ENCODE peak calls at places on chromosomes 1 and 21, in four cellular contexts. One of them, this sample, is unnamed.

GRCh38 chr1:3125546-3126368 is 56.8 kb downstream of the PRDM16 start:
- DNase-seq in iPS-NIHi11: no peak
- DNase-seq in activated naive CD4-positive, alpha-beta T cell treated with Interleukin-2 at 50 U/mL for 16 hours: no peak
- DNase-seq in stimulated activated CD4-positive, alpha-beta T cell treated with anti-CD3 and anti-CD28 coated beads, TNF-alpha, amount 100 ng/mL, for 24 hours: no peak
- DNase-seq in this sample: no peak

GRCh38 chr1:81803423-81804103 is 2.8 kb downstream of the ADGRL2 start:
- DNase-seq in stimulated activated CD4-positive, alpha-beta T cell treated with anti-CD3 and anti-CD28 coated beads, TNF-alpha, amount 100 ng/mL, for 24 hours: no peak
- DNase-seq in activated naive CD4-positive, alpha-beta T cell treated with Interleukin-2 at 50 U/mL for 16 hours: no peak
- DNase-seq in iPS-NIHi11: peak; percentile 12
- DNase-seq in this sample: peak; percentile 13

GRCh38 chr1:145997156-145998023 is 1.0 kb upstream of the TXNIP start:
- DNase-seq in stimulated activated CD4-positive, alpha-beta T cell treated with anti-CD3 and anti-CD28 coated beads, TNF-alpha, amount 100 ng/mL, for 24 hours: peak; percentile 22
- DNase-seq in iPS-NIHi11: peak; percentile 42
- DNase-seq in activated naive CD4-positive, alpha-beta T cell treated with Interleukin-2 at 50 U/mL for 16 hours: peak; percentile 64
- DNase-seq in this sample: peak; percentile 35

GRCh38 chr1:68270993-68271392 is 38.7 kb upstream of the WLS start:
- DNase-seq in stimulated activated CD4-positive, alpha-beta T cell treated with anti-CD3 and anti-CD28 coated beads, TNF-alpha, amount 100 ng/mL, for 24 hours: no peak
- DNase-seq in activated naive CD4-positive, alpha-beta T cell treated with Interleukin-2 at 50 U/mL for 16 hours: no peak
- DNase-seq in iPS-NIHi11: no peak
- DNase-seq in this sample: no peak

GRCh38 chr1:214453109-214453722 is 98.2 kb downstream of the PTPN14 start:
- DNase-seq in activated naive CD4-positive, alpha-beta T cell treated with Interleukin-2 at 50 U/mL for 16 hours: no peak
- DNase-seq in iPS-NIHi11: no peak
- DNase-seq in stimulated activated CD4-positive, alpha-beta T cell treated with anti-CD3 and anti-CD28 coated beads, TNF-alpha, amount 100 ng/mL, for 24 hours: no peak
- DNase-seq in this sample: no peak

GRCh38 chr1:69657976-69658375 is 90.3 kb downstream of the LRRC7 start:
- DNase-seq in iPS-NIHi11: no peak
- DNase-seq in stimulated activated CD4-positive, alpha-beta T cell treated with anti-CD3 and anti-CD28 coated beads, TNF-alpha, amount 100 ng/mL, for 24 hours: no peak
- DNase-seq in activated naive CD4-positive, alpha-beta T cell treated with Interleukin-2 at 50 U/mL for 16 hours: no peak
- DNase-seq in this sample: no peak

GRCh38 chr1:53637726-53638640 is 101.0 kb downstream of the GLIS1 start:
- DNase-seq in stimulated activated CD4-positive, alpha-beta T cell treated with anti-CD3 and anti-CD28 coated beads, TNF-alpha, amount 100 ng/mL, for 24 hours: no peak
- DNase-seq in iPS-NIHi11: no peak
- DNase-seq in activated naive CD4-positive, alpha-beta T cell treated with Interleukin-2 at 50 U/mL for 16 hours: no peak
- DNase-seq in this sample: no peak

GRCh38 chr1:169027607-169028320 is 78.7 kb upstream of the ATP1B1 start:
- DNase-seq in activated naive CD4-positive, alpha-beta T cell treated with Interleukin-2 at 50 U/mL for 16 hours: no peak
- DNase-seq in stimulated activated CD4-positive, alpha-beta T cell treated with anti-CD3 and anti-CD28 coated beads, TNF-alpha, amount 100 ng/mL, for 24 hours: no peak
- DNase-seq in iPS-NIHi11: peak; percentile 14
- DNase-seq in this sample: no peak

GRCh38 chr1:76269175-76269574 is 194.6 kb downstream of the ST6GALNAC3 start:
- DNase-seq in activated naive CD4-positive, alpha-beta T cell treated with Interleukin-2 at 50 U/mL for 16 hours: no peak
- DNase-seq in iPS-NIHi11: no peak
- DNase-seq in stimulated activated CD4-positive, alpha-beta T cell treated with anti-CD3 and anti-CD28 coated beads, TNF-alpha, amount 100 ng/mL, for 24 hours: no peak
- DNase-seq in this sample: no peak

GRCh38 chr1:201360486-201360885 is 17.0 kb downstream of the TNNT2 start:
- DNase-seq in iPS-NIHi11: no peak
- DNase-seq in activated naive CD4-positive, alpha-beta T cell treated with Interleukin-2 at 50 U/mL for 16 hours: no peak
- DNase-seq in stimulated activated CD4-positive, alpha-beta T cell treated with anti-CD3 and anti-CD28 coated beads, TNF-alpha, amount 100 ng/mL, for 24 hours: no peak
- DNase-seq in this sample: no peak

GRCh38 chr1:20551945-20552727 is at the start of gene FAM43B:
- DNase-seq in iPS-NIHi11: peak; percentile 84
- DNase-seq in activated naive CD4-positive, alpha-beta T cell treated with Interleukin-2 at 50 U/mL for 16 hours: no peak
- DNase-seq in stimulated activated CD4-positive, alpha-beta T cell treated with anti-CD3 and anti-CD28 coated beads, TNF-alpha, amount 100 ng/mL, for 24 hours: no peak
- DNase-seq in this sample: peak; percentile 93

GRCh38 chr1:110508038-110508437 is 10.9 kb downstream of the KCNA10 start:
- DNase-seq in activated naive CD4-positive, alpha-beta T cell treated with Interleukin-2 at 50 U/mL for 16 hours: no peak
- DNase-seq in iPS-NIHi11: peak; percentile 84
- DNase-seq in stimulated activated CD4-positive, alpha-beta T cell treated with anti-CD3 and anti-CD28 coated beads, TNF-alpha, amount 100 ng/mL, for 24 hours: no peak
- DNase-seq in this sample: peak; percentile 85

GRCh38 chr1:210407207-210407886 is 78.6 kb downstream of the HHAT start:
- DNase-seq in activated naive CD4-positive, alpha-beta T cell treated with Interleukin-2 at 50 U/mL for 16 hours: peak; percentile 80
- DNase-seq in stimulated activated CD4-positive, alpha-beta T cell treated with anti-CD3 and anti-CD28 coated beads, TNF-alpha, amount 100 ng/mL, for 24 hours: peak; percentile 57
- DNase-seq in iPS-NIHi11: peak; percentile 80
- DNase-seq in this sample: peak; percentile 63

GRCh38 chr1:33056426-33056825 is 19.7 kb upstream of the AK2 start:
- DNase-seq in iPS-NIHi11: no peak
- DNase-seq in activated naive CD4-positive, alpha-beta T cell treated with Interleukin-2 at 50 U/mL for 16 hours: no peak
- DNase-seq in stimulated activated CD4-positive, alpha-beta T cell treated with anti-CD3 and anti-CD28 coated beads, TNF-alpha, amount 100 ng/mL, for 24 hours: no peak
- DNase-seq in this sample: no peak

GRCh38 chr1:187725216-187725615 is 896.5 kb downstream of the PLA2G4A start:
- DNase-seq in activated naive CD4-positive, alpha-beta T cell treated with Interleukin-2 at 50 U/mL for 16 hours: no peak
- DNase-seq in stimulated activated CD4-positive, alpha-beta T cell treated with anti-CD3 and anti-CD28 coated beads, TNF-alpha, amount 100 ng/mL, for 24 hours: no peak
- DNase-seq in iPS-NIHi11: no peak
- DNase-seq in this sample: no peak

GRCh38 chr1:111847519-111847918 is 91.8 kb downstream of the DDX20 start:
- DNase-seq in activated naive CD4-positive, alpha-beta T cell treated with Interleukin-2 at 50 U/mL for 16 hours: no peak
- DNase-seq in stimulated activated CD4-positive, alpha-beta T cell treated with anti-CD3 and anti-CD28 coated beads, TNF-alpha, amount 100 ng/mL, for 24 hours: no peak
- DNase-seq in iPS-NIHi11: no peak
- DNase-seq in this sample: no peak

GRCh38 chr1:169238506-169238905 is 129.1 kb downstream of the NME7 start:
- DNase-seq in iPS-NIHi11: no peak
- DNase-seq in activated naive CD4-positive, alpha-beta T cell treated with Interleukin-2 at 50 U/mL for 16 hours: no peak
- DNase-seq in stimulated activated CD4-positive, alpha-beta T cell treated with anti-CD3 and anti-CD28 coated beads, TNF-alpha, amount 100 ng/mL, for 24 hours: no peak
- DNase-seq in this sample: no peak

GRCh38 chr1:205526431-205526830 is 22.0 kb downstream of the CDK18 start:
- DNase-seq in iPS-NIHi11: no peak
- DNase-seq in stimulated activated CD4-positive, alpha-beta T cell treated with anti-CD3 and anti-CD28 coated beads, TNF-alpha, amount 100 ng/mL, for 24 hours: no peak
- DNase-seq in activated naive CD4-positive, alpha-beta T cell treated with Interleukin-2 at 50 U/mL for 16 hours: no peak
- DNase-seq in this sample: no peak

GRCh38 chr21:42297372-42297771 is 17.8 kb downstream of the TFF3 start:
- DNase-seq in stimulated activated CD4-positive, alpha-beta T cell treated with anti-CD3 and anti-CD28 coated beads, TNF-alpha, amount 100 ng/mL, for 24 hours: no peak
- DNase-seq in iPS-NIHi11: no peak
- DNase-seq in activated naive CD4-positive, alpha-beta T cell treated with Interleukin-2 at 50 U/mL for 16 hours: no peak
- DNase-seq in this sample: no peak

GRCh38 chr1:235649722-235650163 is at the start of gene GNG4:
- DNase-seq in stimulated activated CD4-positive, alpha-beta T cell treated with anti-CD3 and anti-CD28 coated beads, TNF-alpha, amount 100 ng/mL, for 24 hours: no peak
- DNase-seq in activated naive CD4-positive, alpha-beta T cell treated with Interleukin-2 at 50 U/mL for 16 hours: peak; percentile 31
- DNase-seq in iPS-NIHi11: peak; percentile 86
- DNase-seq in this sample: peak; percentile 95

GRCh38 chr1:107897428-107898339 is 67.3 kb downstream of the VAV3 start:
- DNase-seq in stimulated activated CD4-positive, alpha-beta T cell treated with anti-CD3 and anti-CD28 coated beads, TNF-alpha, amount 100 ng/mL, for 24 hours: no peak
- DNase-seq in iPS-NIHi11: no peak
- DNase-seq in activated naive CD4-positive, alpha-beta T cell treated with Interleukin-2 at 50 U/mL for 16 hours: no peak
- DNase-seq in this sample: no peak

GRCh38 chr1:206606867-206607266 is 5.4 kb downstream of the EIF2D start:
- DNase-seq in activated naive CD4-positive, alpha-beta T cell treated with Interleukin-2 at 50 U/mL for 16 hours: no peak
- DNase-seq in stimulated activated CD4-positive, alpha-beta T cell treated with anti-CD3 and anti-CD28 coated beads, TNF-alpha, amount 100 ng/mL, for 24 hours: no peak
- DNase-seq in iPS-NIHi11: peak; percentile 47
- DNase-seq in this sample: peak; percentile 65

GRCh38 chr1:20112279-20113000 is 6.9 kb downstream of the PLA2G2D start:
- DNase-seq in activated naive CD4-positive, alpha-beta T cell treated with Interleukin-2 at 50 U/mL for 16 hours: no peak
- DNase-seq in iPS-NIHi11: no peak
- DNase-seq in stimulated activated CD4-positive, alpha-beta T cell treated with anti-CD3 and anti-CD28 coated beads, TNF-alpha, amount 100 ng/mL, for 24 hours: no peak
- DNase-seq in this sample: no peak

GRCh38 chr1:221804303-221804702 is 62.4 kb upstream of the DUSP10 start:
- DNase-seq in iPS-NIHi11: no peak
- DNase-seq in activated naive CD4-positive, alpha-beta T cell treated with Interleukin-2 at 50 U/mL for 16 hours: no peak
- DNase-seq in stimulated activated CD4-positive, alpha-beta T cell treated with anti-CD3 and anti-CD28 coated beads, TNF-alpha, amount 100 ng/mL, for 24 hours: no peak
- DNase-seq in this sample: no peak

GRCh38 chr1:13754003-13754402 is 54.0 kb downstream of the PRDM2 start:
- DNase-seq in stimulated activated CD4-positive, alpha-beta T cell treated with anti-CD3 and anti-CD28 coated beads, TNF-alpha, amount 100 ng/mL, for 24 hours: no peak
- DNase-seq in activated naive CD4-positive, alpha-beta T cell treated with Interleukin-2 at 50 U/mL for 16 hours: no peak
- DNase-seq in iPS-NIHi11: no peak
- DNase-seq in this sample: no peak

GRCh38 chr1:24888061-24888970 is 41.8 kb downstream of the RUNX3 start:
- DNase-seq in iPS-NIHi11: no peak
- DNase-seq in stimulated activated CD4-positive, alpha-beta T cell treated with anti-CD3 and anti-CD28 coated beads, TNF-alpha, amount 100 ng/mL, for 24 hours: no peak
- DNase-seq in activated naive CD4-positive, alpha-beta T cell treated with Interleukin-2 at 50 U/mL for 16 hours: no peak
- DNase-seq in this sample: peak; percentile 22

GRCh38 chr1:90795396-90795795 is 78.3 kb upstream of the BARHL2 start:
- DNase-seq in stimulated activated CD4-positive, alpha-beta T cell treated with anti-CD3 and anti-CD28 coated beads, TNF-alpha, amount 100 ng/mL, for 24 hours: no peak
- DNase-seq in iPS-NIHi11: no peak
- DNase-seq in activated naive CD4-positive, alpha-beta T cell treated with Interleukin-2 at 50 U/mL for 16 hours: no peak
- DNase-seq in this sample: no peak

GRCh38 chr1:2248127-2248826 is 20.2 kb downstream of the SKI start:
- DNase-seq in stimulated activated CD4-positive, alpha-beta T cell treated with anti-CD3 and anti-CD28 coated beads, TNF-alpha, amount 100 ng/mL, for 24 hours: no peak
- DNase-seq in activated naive CD4-positive, alpha-beta T cell treated with Interleukin-2 at 50 U/mL for 16 hours: no peak
- DNase-seq in iPS-NIHi11: peak; percentile 95
- DNase-seq in this sample: peak; percentile 97

GRCh38 chr1:89820423-89821321 is at the start of gene LRRC8D:
- DNase-seq in activated naive CD4-positive, alpha-beta T cell treated with Interleukin-2 at 50 U/mL for 16 hours: peak; percentile 67
- DNase-seq in iPS-NIHi11: peak; percentile 96
- DNase-seq in stimulated activated CD4-positive, alpha-beta T cell treated with anti-CD3 and anti-CD28 coated beads, TNF-alpha, amount 100 ng/mL, for 24 hours: peak; percentile 31
- DNase-seq in this sample: peak; percentile 95

GRCh38 chr1:11485191-11485590 is 6.2 kb downstream of the DISP3 start:
- DNase-seq in stimulated activated CD4-positive, alpha-beta T cell treated with anti-CD3 and anti-CD28 coated beads, TNF-alpha, amount 100 ng/mL, for 24 hours: no peak
- DNase-seq in activated naive CD4-positive, alpha-beta T cell treated with Interleukin-2 at 50 U/mL for 16 hours: no peak
- DNase-seq in iPS-NIHi11: no peak
- DNase-seq in this sample: no peak

GRCh38 chr1:112465122-112465521 is 43.6 kb upstream of the WNT2B start:
- DNase-seq in stimulated activated CD4-positive, alpha-beta T cell treated with anti-CD3 and anti-CD28 coated beads, TNF-alpha, amount 100 ng/mL, for 24 hours: no peak
- DNase-seq in iPS-NIHi11: no peak
- DNase-seq in activated naive CD4-positive, alpha-beta T cell treated with Interleukin-2 at 50 U/mL for 16 hours: no peak
- DNase-seq in this sample: no peak

GRCh38 chr1:11749203-11749689 is 12.7 kb upstream of the C1orf167 start:
- DNase-seq in iPS-NIHi11: peak; percentile 89
- DNase-seq in stimulated activated CD4-positive, alpha-beta T cell treated with anti-CD3 and anti-CD28 coated beads, TNF-alpha, amount 100 ng/mL, for 24 hours: no peak
- DNase-seq in activated naive CD4-positive, alpha-beta T cell treated with Interleukin-2 at 50 U/mL for 16 hours: peak; percentile 58
- DNase-seq in this sample: peak; percentile 93

GRCh38 chr21:45319461-45320211 is 31.9 kb upstream of the POFUT2 start:
- DNase-seq in iPS-NIHi11: peak; percentile 34
- DNase-seq in activated naive CD4-positive, alpha-beta T cell treated with Interleukin-2 at 50 U/mL for 16 hours: no peak
- DNase-seq in stimulated activated CD4-positive, alpha-beta T cell treated with anti-CD3 and anti-CD28 coated beads, TNF-alpha, amount 100 ng/mL, for 24 hours: no peak
- DNase-seq in this sample: peak; percentile 75

GRCh38 chr1:168428063-168428731 is 115.6 kb downstream of the XCL2 start:
- DNase-seq in iPS-NIHi11: peak; percentile 45
- DNase-seq in stimulated activated CD4-positive, alpha-beta T cell treated with anti-CD3 and anti-CD28 coated beads, TNF-alpha, amount 100 ng/mL, for 24 hours: no peak
- DNase-seq in activated naive CD4-positive, alpha-beta T cell treated with Interleukin-2 at 50 U/mL for 16 hours: no peak
- DNase-seq in this sample: peak; percentile 57

GRCh38 chr1:8317647-8318360 is at the start of gene SLC45A1:
- DNase-seq in activated naive CD4-positive, alpha-beta T cell treated with Interleukin-2 at 50 U/mL for 16 hours: peak; percentile 83
- DNase-seq in stimulated activated CD4-positive, alpha-beta T cell treated with anti-CD3 and anti-CD28 coated beads, TNF-alpha, amount 100 ng/mL, for 24 hours: peak; percentile 60
- DNase-seq in iPS-NIHi11: peak; percentile 95
- DNase-seq in this sample: peak; percentile 96